ENCODE peak calls at places on chromosomes 4 and X, in five cellular contexts. R is stimulated activated CD4-positive, alpha-beta T cell treated with anti-CD3 and anti-CD28 coated beads, Interleukin-12 subunit alpha, Interleukin-12 subunit beta, amount 100 ng/mL, for 4 hours; C is NCI-H510A treated with DMSO at 0.1 percent for 48 hours; I is GM12892; V is activated T-cell treated with anti-CD3 and anti-CD28 coated beads, Interleukin-2, amount 50 U/mL, for 4 hours. P is an unnamed sample.

GRCh38 chr4:17092990-17093880 is 194.8 kb upstream of the LDB2 start:
- DNase-seq in R (no peak), C (no peak), I (no peak), V (no peak), P (no peak)

GRCh38 chrX:155028192-155028591 is 1.5 kb downstream of the FUNDC2 start:
- DNase-seq in R (no peak), C (no peak), I (no peak), V (no peak), P (no peak)

GRCh38 chrX:101617211-101618191 is at the start of gene ARMCX6:
- DNase-seq in R (peak; percentile 60), C (peak; percentile 47), I (peak; percentile 47), V (peak; percentile 63), P (peak; percentile 72)

GRCh38 chr4:98688416-98689290 is 30.2 kb upstream of the TSPAN5 start:
- DNase-seq in R (no peak), C (no peak), I (no peak), V (no peak), P (no peak)

GRCh38 chr4:128811571-128812359 is 2.3 kb downstream of the JADE1 start:
- DNase-seq in R (peak; percentile 78), C (peak; percentile 66), I (peak; percentile 65), V (peak; percentile 83), P (peak; percentile 78)

GRCh38 chrX:119667111-119667928 is 25.6 kb downstream of the SEPTIN6 start:
- DNase-seq in R (no peak), C (no peak), I (no peak), V (no peak), P (peak; percentile 22)

GRCh38 chr4:121594796-121595526 is 101.8 kb downstream of the ANXA5 start:
- DNase-seq in R (no peak), C (no peak), I (no peak), V (no peak), P (no peak)

GRCh38 chrX:70908541-70908940 is at the start of gene TEX11:
- DNase-seq in R (no peak), C (no peak), I (no peak), V (no peak), P (peak; percentile 23)

GRCh38 chrX:18898517-18898916 is 85.4 kb downstream of the PHKA2 start:
- DNase-seq in R (no peak), C (no peak), I (no peak), V (no peak), P (no peak)

GRCh38 chrX:15947648-15948317 is 93.2 kb upstream of the AP1S2 start:
- DNase-seq in R (no peak), C (no peak), I (no peak), V (no peak), P (peak; percentile 48)

GRCh38 chr4:102799816-102800215 is 27.5 kb downstream of the UBE2D3 start:
- DNase-seq in R (no peak), C (no peak), I (no peak), V (no peak), P (no peak)